ENCODE peak calls at places on chromosomes 5 and 9, in six cellular contexts. N is lung microvascular endothelial cell; E is stimulated activated CD8-positive, alpha-beta memory T cell treated with anti-CD3 and anti-CD28 coated beads, Interleukin-15, amount 100 ng/mL, for 1 hour; F is T1000; M is psoas muscle; H is substantia nigra. K is an unnamed sample.

GRCh38 chr5:66596791-66597757 is 881 bp downstream of the MAST4 start:
- DNase-seq in N (peak), E (no peak), F (no peak), M (peak), H (no peak), K (no peak)

GRCh38 chr5:111914957-111915356 is 158.0 kb upstream of the NREP start:
- DNase-seq in N (no peak), E (no peak), F (no peak), M (no peak), H (no peak), K (no peak)

GRCh38 chr9:96858018-96858573 is 3.8 kb upstream of the ZNF782 start:
- DNase-seq in N (peak), E (no peak), F (no peak), M (no peak), H (no peak), K (peak)

GRCh38 chr9:89749500-89750116 is 144.8 kb downstream of the GADD45G start:
- DNase-seq in N (no peak), E (no peak), F (no peak), M (no peak), H (no peak), K (no peak)

GRCh38 chr5:171823269-171823668 is 37.7 kb downstream of the SMIM23 start:
- DNase-seq in N (no peak), E (no peak), F (no peak), M (no peak), H (no peak), K (no peak)

GRCh38 chr5:17361331-17361730 is 136.7 kb upstream of the TAF11L2 start:
- DNase-seq in N (no peak), E (no peak), F (no peak), M (no peak), H (no peak), K (no peak)

GRCh38 chr9:110575169-110575568 is 4.4 kb downstream of the SVEP1 start:
- DNase-seq in N (no peak), E (no peak), F (no peak), M (peak), H (no peak), K (no peak)

GRCh38 chr5:132385321-132386105 is 16.0 kb downstream of the SLC22A5 start:
- DNase-seq in N (peak), E (peak), F (no peak), M (no peak), H (no peak), K (peak)

GRCh38 chr9:20604561-20604960 is 17.7 kb downstream of the MLLT3 start:
- DNase-seq in N (peak), E (no peak), F (no peak), M (no peak), H (no peak), K (no peak)

GRCh38 chr9:116318463-116319271 is 165.1 kb downstream of the PAPPA start:
- DNase-seq in N (peak), E (no peak), F (no peak), M (peak), H (no peak), K (no peak)

GRCh38 chr9:136439550-136440408 is at the start of gene INPP5E:
- DNase-seq in N (peak), E (peak), F (peak), M (peak), H (peak), K (peak)